ENCODE peak calls at places on chromosomes 12 and 14, in four cellular contexts. F is HepG2, E is GM12878, V is H1. I is an unnamed sample. For H3K4me1, the result is how much of the 10 kb centered on the place peaks cover.

GRCh38 chr12:19042196-19042595 is 87.3 kb upstream of the PLEKHA5 start:
- DNase-seq in F (no peak), E (no peak), V (no peak), I (no peak)

GRCh38 chr12:106997916-106998315 is 11.0 kb upstream of the MTERF2 start:
- DNase-seq in F (no peak), E (no peak), V (no peak), I (no peak)

GRCh38 chr14:51145246-51145645 is 50.3 kb upstream of the TRIM9 start:
- DNase-seq in F (no peak), E (no peak), V (no peak), I (no peak)

GRCh38 chr12:94427520-94428381 is 31.9 kb downstream of the CEP83 start:
- DNase-seq in F (no peak), E (peak), V (no peak), I (no peak)

GRCh38 chr12:106417926-106418910 is 60.7 kb downstream of the POLR3B start:
- DNase-seq in F (peak), E (no peak), V (no peak), I (no peak)

GRCh38 chr12:22255097-22255496 is 79.4 kb downstream of the ST8SIA1 start:
- DNase-seq in F (no peak), E (no peak), V (no peak), I (peak)

GRCh38 chr12:2198088-2198501 is 145.3 kb downstream of the CACNA1C start:
- DNase-seq in F (no peak), E (no peak), V (peak), I (peak)

GRCh38 chr12:107775093-107775721 is 703 bp downstream of the ASCL4 start:
- DNase-seq in F (no peak), E (no peak), V (peak), I (peak)

GRCh38 chr14:80567905-80568512 is 356.7 kb upstream of the DIO2 start:
- DNase-seq in F (no peak), E (no peak), V (no peak), I (no peak)

GRCh38 chr12:2641209-2641608 is 153.6 kb upstream of the FKBP4 start:
- DNase-seq in F (no peak), E (no peak), V (peak), I (peak)

GRCh38 chr12:128969480-128970055 is 116.3 kb downstream of the GLT1D1 start:
- DNase-seq in F (no peak), E (peak), V (peak), I (peak)

GRCh38 chr12:47077206-47078085 is 2.0 kb upstream of the PCED1B start:
- DNase-seq in F (no peak), E (no peak), V (no peak), I (no peak)

GRCh38 chr12:68886636-68887572 is 46.1 kb downstream of the CPM start:
- DNase-seq in F (peak), E (no peak), V (no peak), I (no peak)

GRCh38 chr12:113862570-113863454 is 103.3 kb downstream of the RBM19 start:
- DNase-seq in F (no peak), E (peak), V (no peak), I (peak)

GRCh38 chr14:59098377-59098776 is 90.1 kb upstream of the DAAM1 start:
- DNase-seq in F (no peak), E (no peak), V (no peak), I (no peak)

GRCh38 chr12:14629832-14630688 is 62.4 kb upstream of the PLBD1 start:
- DNase-seq in F (peak), E (no peak), V (peak), I (peak)

GRCh38 chr12:112946236-112947000 is 8.1 kb downstream of the OAS3 start:
- DNase-seq in F (no peak), E (no peak), V (no peak), I (no peak)

GRCh38 chr12:52181757-52182156 is 10.1 kb downstream of the KRT80 start:
- DNase-seq in F (no peak), E (no peak), V (no peak), I (peak)

GRCh38 chr14:28294834-28295440 is 471.6 kb upstream of the FOXG1 start:
- DNase-seq in F (peak), E (no peak), V (no peak), I (no peak)

GRCh38 chr12:110246690-110247339 is 34.2 kb upstream of the ATP2A2 start:
- DNase-seq in F (no peak), E (no peak), V (no peak), I (no peak)

GRCh38 chr12:122368361-122369073 is 54.0 kb downstream of the CLIP1 start:
- DNase-seq in F (no peak), E (no peak), V (no peak), I (no peak)

GRCh38 chr12:9872743-9873142 is 3.6 kb upstream of the CLEC2B start:
- DNase-seq in F (no peak), E (no peak), V (no peak), I (no peak)

GRCh38 chr12:100794441-100795192 is at the start of gene ANO4:
- DNase-seq in F (no peak), E (no peak), V (peak), I (peak)

GRCh38 chr14:82510007-82510406 is 976.4 kb upstream of the SEL1L start:
- DNase-seq in F (no peak), E (no peak), V (no peak), I (no peak)

GRCh38 chr14:93028724-93029076 is 87.0 kb downstream of the ITPK1 start:
- DNase-seq in F (no peak), E (no peak), V (no peak), I (no peak)

GRCh38 chr12:128365831-128366231 is 98.9 kb downstream of the TMEM132C start:
- DNase-seq in F (no peak), E (no peak), V (peak), I (no peak)

GRCh38 chr12:6909421-6910145 is 4.8 kb upstream of the ENO2 start:
- DNase-seq in F (no peak), E (no peak), V (no peak), I (no peak)

GRCh38 chr12:99157946-99158345 is 489.6 kb upstream of the GARIN6 start:
- DNase-seq in F (no peak), E (no peak), V (no peak), I (no peak)

GRCh38 chr14:77848031-77848430 is 48.1 kb downstream of the ADCK1 start:
- DNase-seq in F (no peak), E (no peak), V (no peak), I (no peak)

DNA sequence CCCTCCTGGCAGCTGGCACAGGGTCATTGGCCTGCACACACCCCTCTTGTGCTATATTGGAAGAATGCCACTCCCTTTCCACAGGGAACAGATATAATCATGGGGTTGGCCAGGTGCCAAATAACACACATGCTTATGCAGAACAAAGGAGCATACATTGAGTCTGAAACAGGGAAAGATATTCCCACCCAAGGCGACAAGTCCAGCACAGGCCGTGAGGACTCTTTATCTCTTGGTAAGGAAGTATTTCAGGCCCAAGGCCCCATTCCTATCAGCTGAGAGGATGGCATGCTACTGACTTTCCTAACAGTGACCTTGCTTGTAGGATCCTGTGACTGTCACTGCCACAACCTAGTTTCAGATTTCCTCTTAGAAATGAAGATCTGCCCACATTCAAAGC is 59.0 kb upstream of the STXBP6 start:
- DNase-seq in F (peak), E (no peak), V (no peak), I (no peak)
- H3K4me1 ChIP-seq in F (under half), E (under half), V (under half), I (under half)

DNA sequence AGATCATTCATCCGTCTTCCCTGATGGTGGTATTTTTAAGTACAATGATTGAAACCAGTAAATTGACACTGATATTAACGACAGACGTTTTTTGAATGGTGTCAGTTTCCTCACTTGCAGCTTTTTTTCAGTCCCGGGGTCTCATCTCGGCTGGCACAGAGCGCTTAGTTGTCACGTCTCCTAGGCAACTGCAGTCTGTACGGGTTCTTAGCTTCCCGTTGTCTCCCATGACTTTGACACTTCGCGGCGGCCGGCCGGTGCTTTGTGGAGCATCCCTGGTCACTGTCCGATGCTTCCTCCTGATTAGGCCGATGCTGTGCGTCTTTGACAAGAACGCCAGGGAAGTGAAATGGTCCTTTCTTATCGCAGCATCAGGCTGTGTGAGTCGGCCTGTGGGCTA is 67.4 kb downstream of the ADGRD1 start:
- DNase-seq in F (no peak), E (no peak), V (no peak), I (no peak)
- TF ChIP-seq SUZ12 in F (no peak), E (no peak), V (no peak), I (no peak)

GRCh38 chr12:12718382-12718761 is 1.2 kb downstream of the CDKN1B start:
- DNase-seq in F (no peak), E (no peak), V (no peak), I (no peak)
- H3K4me1 ChIP-seq in F (half or more), E (under half), V (under half), I (under half)

DNA sequence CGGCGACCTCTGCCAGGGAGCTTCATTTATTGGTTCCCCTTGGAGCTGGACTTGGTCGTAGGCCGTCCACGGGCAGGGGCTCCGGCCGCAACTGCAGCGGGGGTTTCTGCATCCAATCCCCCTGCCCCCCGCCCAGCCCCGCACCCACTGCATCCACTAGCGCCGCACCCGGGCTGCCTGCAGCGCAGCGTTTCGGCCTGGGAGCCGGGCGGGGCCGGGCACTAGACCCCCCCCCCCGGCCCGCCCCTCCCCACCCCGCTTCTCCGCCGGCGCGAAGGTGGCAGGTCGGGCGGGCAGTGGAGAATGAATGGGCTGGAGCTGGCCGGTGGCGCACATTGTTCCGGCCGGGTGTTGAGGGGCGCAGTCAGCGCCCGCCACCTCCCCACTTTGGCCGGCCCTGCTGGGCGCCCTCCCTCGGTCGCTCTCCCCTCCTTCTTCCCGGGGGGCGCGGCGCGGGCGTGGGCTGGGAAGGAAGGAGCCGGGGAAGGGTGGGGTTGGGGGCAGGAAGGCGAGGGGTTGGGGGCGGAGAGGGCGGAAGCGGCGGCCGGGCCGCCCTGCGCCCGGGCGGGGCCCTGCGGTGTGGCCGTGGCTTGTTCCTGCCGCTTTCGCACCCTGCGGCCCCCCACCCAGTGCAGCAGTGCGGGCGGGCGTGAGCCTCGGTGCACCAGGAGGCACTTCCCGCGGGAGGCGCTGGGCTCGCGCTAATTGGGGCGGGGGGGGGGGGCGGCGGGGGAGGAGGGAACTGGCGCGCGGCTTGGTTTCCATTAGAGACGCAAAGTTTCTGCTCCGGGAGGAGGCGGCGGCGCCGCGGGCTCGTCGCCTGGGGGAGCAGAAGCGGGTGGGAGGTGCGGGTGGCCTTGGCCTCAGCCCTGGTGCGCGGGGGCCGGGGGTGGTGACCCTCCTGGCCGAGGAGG is 829 bp downstream of the CALM1 start:
- DNase-seq in F (peak), E (no peak), V (peak), I (no peak)
- TF ChIP-seq SUZ12 in F (no peak), E (no peak), V (no peak), I (no peak)

DNA sequence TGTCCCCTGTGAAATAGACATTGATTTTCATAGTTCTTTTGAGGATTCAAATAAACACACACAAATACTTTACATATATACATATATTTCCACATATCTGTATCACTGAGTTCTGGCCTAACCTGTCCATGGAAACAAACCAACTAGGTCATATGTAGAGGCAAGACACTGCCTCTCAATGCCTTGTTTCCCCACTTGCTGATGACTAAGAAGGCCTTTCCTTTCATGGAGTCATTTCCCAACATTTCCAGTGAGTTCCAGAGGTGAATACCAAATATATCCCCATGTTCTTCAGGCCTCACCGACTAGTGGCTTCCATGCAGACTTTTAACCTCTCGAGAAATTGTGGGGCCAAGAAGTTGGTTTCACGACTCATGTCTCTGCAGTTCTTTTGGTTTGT is 120.8 kb downstream of the DNAI7 start:
- DNase-seq in F (no peak), E (no peak), V (no peak), I (no peak)
- H3K4me1 ChIP-seq in F (under half), E (under half), V (under half), I (under half)

GRCh38 chr14:54603362-54603761 is 36.4 kb downstream of the SAMD4A start:
- DNase-seq in F (no peak), E (no peak), V (no peak), I (no peak)

GRCh38 chr14:54599932-54600331 is 33.0 kb downstream of the SAMD4A start:
- DNase-seq in F (no peak), E (no peak), V (no peak), I (no peak)

GRCh38 chr14:54606178-54606577 is 39.2 kb downstream of the SAMD4A start:
- DNase-seq in F (no peak), E (no peak), V (no peak), I (peak)

GRCh38 chr14:54597795-54598443 is 31.0 kb downstream of the SAMD4A start:
- DNase-seq in F (no peak), E (no peak), V (no peak), I (no peak)

GRCh38 chr14:54600685-54601084 is 33.8 kb downstream of the SAMD4A start:
- DNase-seq in F (no peak), E (no peak), V (no peak), I (no peak)
- TF ChIP-seq SUZ12 in F (no peak), E (no peak), V (no peak), I (no peak)

GRCh38 chr12:117058442-117059072 is 40.7 kb downstream of the TESC start:
- DNase-seq in F (peak), E (no peak), V (no peak), I (no peak)

GRCh38 chr12:117059156-117059555 is 40.1 kb downstream of the TESC start:
- DNase-seq in F (no peak), E (no peak), V (no peak), I (no peak)

GRCh38 chr12:117060927-117061300 is 38.3 kb downstream of the TESC start:
- DNase-seq in F (no peak), E (no peak), V (no peak), I (no peak)

GRCh38 chr12:117061555-117062079 is 37.6 kb downstream of the TESC start:
- DNase-seq in F (no peak), E (no peak), V (no peak), I (no peak)

DNA sequence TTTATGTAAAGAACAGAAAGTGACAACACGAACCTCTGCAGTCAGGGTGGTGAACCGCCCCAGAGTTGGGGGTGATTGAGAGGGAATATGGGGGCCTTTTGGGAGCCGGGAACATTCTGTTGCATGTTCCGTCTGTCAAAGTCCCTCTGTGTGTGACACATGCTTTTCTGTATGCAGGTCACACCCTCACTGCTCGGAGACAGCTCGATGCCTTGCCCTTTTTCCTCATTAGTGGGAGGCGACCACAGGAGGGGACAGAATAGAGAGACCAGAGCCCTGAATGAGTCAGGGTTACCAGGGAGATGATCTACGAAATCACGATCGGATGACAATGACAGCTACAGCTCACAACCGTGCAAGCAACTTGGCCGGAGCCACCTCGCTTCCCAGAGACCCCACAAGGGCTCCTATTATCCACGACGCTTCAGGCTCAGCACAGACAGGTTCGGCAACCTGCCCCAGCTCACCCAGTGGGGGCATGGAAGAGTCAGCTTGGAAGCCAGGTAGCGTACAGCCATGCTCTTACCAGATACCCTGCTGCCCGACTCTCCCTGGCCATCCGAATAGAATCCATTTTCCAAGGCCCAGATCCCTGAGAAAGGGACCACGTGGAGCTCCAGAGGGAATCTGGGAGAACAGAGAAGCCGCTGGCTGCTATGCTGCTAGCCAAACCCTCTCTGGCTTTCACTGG is 38.8 kb downstream of the TESC start:
- DNase-seq in F (no peak), E (no peak), V (no peak), I (no peak)
- H3K4me1 ChIP-seq in F (under half), E (under half), V (under half), I (under half)

GRCh38 chr12:50061172-50061571 is 3.8 kb downstream of the ASIC1 start:
- DNase-seq in F (no peak), E (no peak), V (no peak), I (no peak)
- TF ChIP-seq SUZ12 in F (no peak), E (no peak), V (no peak), I (no peak)

DNA sequence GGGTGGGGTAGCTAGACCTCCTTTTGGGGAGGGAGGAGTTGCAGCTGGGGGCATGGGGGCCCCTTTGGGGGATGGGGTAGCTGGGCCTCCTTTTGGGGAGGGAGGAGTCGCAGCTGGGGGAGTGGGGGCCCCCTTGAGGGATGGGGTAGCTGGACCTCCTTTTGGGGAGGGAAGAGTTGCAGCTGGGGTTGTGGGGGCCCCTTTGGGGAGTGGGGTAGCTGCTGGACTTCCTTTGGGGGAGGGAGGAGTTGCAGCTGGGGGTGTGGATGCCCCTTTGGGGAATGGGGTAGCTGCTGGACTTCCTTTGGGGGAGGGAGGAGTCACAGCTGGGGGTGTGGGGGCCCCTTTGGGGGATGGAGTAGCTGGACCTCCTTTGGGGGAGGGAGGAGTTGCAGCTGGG is 6.9 kb downstream of the NACA start:
- DNase-seq in F (no peak), E (no peak), V (no peak), I (no peak)
- H3K4me1 ChIP-seq in F (half or more), E (under half), V (under half), I (under half)

GRCh38 chr14:57760891-57761290 is 105.0 kb downstream of the SLC35F4 start:
- DNase-seq in F (no peak), E (no peak), V (no peak), I (no peak)
- TF ChIP-seq SUZ12 in F (no peak), E (no peak), V (no peak), I (no peak)